ENCODE peak calls at places on chromosomes 5 and 9, in seven cellular contexts. One of them, this sample, is unnamed.

GRCh38 chr5:131745594-131746175 is 51.1 kb downstream of the FNIP1 start:
- DNase-seq in pancreas: no peak
- DNase-seq in dorsolateral prefrontal cortex: no peak
- DNase-seq in foreskin fibroblast: no peak
- DNase-seq in transverse colon: no peak
- DNase-seq in stomach: no peak
- DNase-seq in HFF-Myc: no peak
- DNase-seq in this sample: no peak

GRCh38 chr9:16417101-16417500 is 453.4 kb downstream of the BNC2 start:
- DNase-seq in foreskin fibroblast: peak; percentile 87
- DNase-seq in HFF-Myc: peak; percentile 73
- DNase-seq in pancreas: no peak
- DNase-seq in dorsolateral prefrontal cortex: no peak
- DNase-seq in transverse colon: no peak
- DNase-seq in stomach: no peak
- DNase-seq in this sample: peak; percentile 97

GRCh38 chr5:147578228-147579024 is 68.6 kb upstream of the DPYSL3 start:
- DNase-seq in transverse colon: no peak
- DNase-seq in pancreas: no peak
- DNase-seq in dorsolateral prefrontal cortex: no peak
- DNase-seq in foreskin fibroblast: peak; percentile 82
- DNase-seq in stomach: no peak
- DNase-seq in HFF-Myc: peak; percentile 48
- DNase-seq in this sample: peak; percentile 71

GRCh38 chr5:180779985-180780610 is 22.5 kb downstream of the MGAT1 start:
- DNase-seq in transverse colon: no peak
- DNase-seq in HFF-Myc: no peak
- DNase-seq in pancreas: no peak
- DNase-seq in stomach: no peak
- DNase-seq in foreskin fibroblast: no peak
- DNase-seq in dorsolateral prefrontal cortex: no peak
- DNase-seq in this sample: no peak

GRCh38 chr9:134391319-134392231 is 65.3 kb downstream of the RXRA start:
- DNase-seq in stomach: no peak
- DNase-seq in foreskin fibroblast: no peak
- DNase-seq in HFF-Myc: no peak
- DNase-seq in transverse colon: peak; percentile 54
- DNase-seq in dorsolateral prefrontal cortex: no peak
- DNase-seq in pancreas: no peak
- DNase-seq in this sample: no peak

GRCh38 chr5:154618696-154619095 is 136.5 kb upstream of the LARP1 start:
- DNase-seq in foreskin fibroblast: peak; percentile 59
- DNase-seq in HFF-Myc: peak; percentile 35
- DNase-seq in pancreas: no peak
- DNase-seq in transverse colon: no peak
- DNase-seq in dorsolateral prefrontal cortex: no peak
- DNase-seq in stomach: no peak
- DNase-seq in this sample: no peak

GRCh38 chr5:1430121-1430795 is 15.0 kb downstream of the SLC6A3 start:
- DNase-seq in HFF-Myc: no peak
- DNase-seq in dorsolateral prefrontal cortex: peak; percentile 9
- DNase-seq in pancreas: no peak
- DNase-seq in transverse colon: no peak
- DNase-seq in foreskin fibroblast: no peak
- DNase-seq in stomach: peak; percentile 18
- DNase-seq in this sample: no peak

GRCh38 chr5:138611295-138612220 is 36.4 kb upstream of the HSPA9 start:
- DNase-seq in HFF-Myc: no peak
- DNase-seq in stomach: no peak
- DNase-seq in pancreas: no peak
- DNase-seq in transverse colon: no peak
- DNase-seq in dorsolateral prefrontal cortex: peak; percentile 35
- DNase-seq in foreskin fibroblast: peak; percentile 57
- DNase-seq in this sample: no peak

GRCh38 chr5:171413153-171413910 is 6.1 kb upstream of the FGF18 start:
- DNase-seq in HFF-Myc: no peak
- DNase-seq in transverse colon: no peak
- DNase-seq in pancreas: no peak
- DNase-seq in dorsolateral prefrontal cortex: no peak
- DNase-seq in foreskin fibroblast: no peak
- DNase-seq in stomach: no peak
- DNase-seq in this sample: no peak

GRCh38 chr5:181114284-181114843 is 16.6 kb downstream of the OR2V1 start:
- DNase-seq in dorsolateral prefrontal cortex: no peak
- DNase-seq in HFF-Myc: no peak
- DNase-seq in foreskin fibroblast: no peak
- DNase-seq in stomach: no peak
- DNase-seq in transverse colon: no peak
- DNase-seq in pancreas: peak; percentile 4
- DNase-seq in this sample: no peak

GRCh38 chr5:14753292-14753691 is 88.8 kb downstream of the OTULIN start:
- DNase-seq in foreskin fibroblast: no peak
- DNase-seq in pancreas: no peak
- DNase-seq in HFF-Myc: no peak
- DNase-seq in stomach: no peak
- DNase-seq in transverse colon: no peak
- DNase-seq in dorsolateral prefrontal cortex: no peak
- DNase-seq in this sample: no peak

GRCh38 chr9:15176821-15177220 is 130.2 kb downstream of the TTC39B start:
- DNase-seq in HFF-Myc: no peak
- DNase-seq in pancreas: no peak
- DNase-seq in transverse colon: no peak
- DNase-seq in stomach: no peak
- DNase-seq in foreskin fibroblast: no peak
- DNase-seq in dorsolateral prefrontal cortex: no peak
- DNase-seq in this sample: no peak

DNA sequence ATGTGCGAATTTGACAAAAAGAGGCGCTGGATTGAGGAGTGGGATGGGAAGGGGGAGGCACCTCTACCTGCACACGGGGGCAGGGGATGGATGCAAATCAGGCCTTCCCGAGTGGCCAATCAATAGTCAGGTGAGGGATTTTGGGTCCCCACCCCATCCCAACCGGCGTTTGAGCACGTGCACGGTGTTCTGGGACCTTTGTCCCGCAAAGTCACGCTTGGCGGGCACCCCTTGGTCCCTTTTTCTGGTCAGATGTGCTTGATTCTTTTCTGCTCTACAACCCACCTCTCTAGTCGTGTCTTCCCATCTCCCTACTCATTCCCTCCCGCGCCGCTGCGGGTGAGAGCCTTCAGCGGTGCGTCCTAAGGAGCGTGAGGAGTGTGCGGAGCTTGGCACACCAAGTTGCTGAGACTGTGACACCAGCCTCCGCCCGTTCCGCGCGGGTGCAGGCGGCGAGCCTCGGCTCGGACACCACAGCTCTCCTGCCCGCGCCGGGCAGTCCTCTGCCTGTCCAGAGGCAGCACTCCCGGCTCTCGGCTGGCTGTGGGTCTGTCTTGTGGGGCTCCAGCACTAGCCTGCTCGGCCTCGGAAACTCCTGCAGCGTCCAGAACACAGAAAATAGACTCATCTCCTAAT is 495 bp upstream of the ADAMTS19 start:
- DNase-seq in stomach: no peak
- DNase-seq in dorsolateral prefrontal cortex: peak; percentile 28
- DNase-seq in HFF-Myc: no peak
- DNase-seq in transverse colon: peak; percentile 12
- DNase-seq in foreskin fibroblast: peak; percentile 78
- DNase-seq in pancreas: peak; percentile 32
- DNase-seq in this sample: peak; percentile 47
- H3K4me3 ChIP-seq in stomach: peak overlapping the region; percentile 55
- H3K4me3 ChIP-seq in dorsolateral prefrontal cortex: peak overlapping the region; percentile 58
- H3K4me3 ChIP-seq in HFF-Myc: no peak overlapping the region
- H3K4me3 ChIP-seq in transverse colon: peak overlapping the region; percentile 45
- H3K4me3 ChIP-seq in foreskin fibroblast: peak overlapping the region; percentile 43
- H3K4me3 ChIP-seq in pancreas: peak overlapping the region; percentile 51
- H3K4me3 ChIP-seq in this sample: peak overlapping the region; percentile 35

GRCh38 chr5:52668544-52669185 is 119.1 kb upstream of the ITGA1 start:
- DNase-seq in foreskin fibroblast: no peak
- DNase-seq in HFF-Myc: no peak
- DNase-seq in pancreas: no peak
- DNase-seq in stomach: no peak
- DNase-seq in transverse colon: no peak
- DNase-seq in dorsolateral prefrontal cortex: no peak
- DNase-seq in this sample: no peak
- H3K4me3 ChIP-seq in foreskin fibroblast: no peak overlapping the region
- H3K4me3 ChIP-seq in HFF-Myc: no peak overlapping the region
- H3K4me3 ChIP-seq in pancreas: no peak overlapping the region
- H3K4me3 ChIP-seq in stomach: no peak overlapping the region
- H3K4me3 ChIP-seq in transverse colon: no peak overlapping the region
- H3K4me3 ChIP-seq in dorsolateral prefrontal cortex: no peak overlapping the region
- H3K4me3 ChIP-seq in this sample: no peak overlapping the region

GRCh38 chr9:127543973-127544533 is 68.0 kb upstream of the STXBP1 start:
- DNase-seq in transverse colon: no peak
- DNase-seq in foreskin fibroblast: no peak
- DNase-seq in dorsolateral prefrontal cortex: no peak
- DNase-seq in pancreas: no peak
- DNase-seq in HFF-Myc: no peak
- DNase-seq in stomach: no peak
- DNase-seq in this sample: no peak

GRCh38 chr9:127541176-127541575 is 70.9 kb upstream of the STXBP1 start:
- DNase-seq in dorsolateral prefrontal cortex: no peak
- DNase-seq in transverse colon: no peak
- DNase-seq in foreskin fibroblast: peak; percentile 22
- DNase-seq in HFF-Myc: no peak
- DNase-seq in pancreas: no peak
- DNase-seq in stomach: no peak
- DNase-seq in this sample: no peak

GRCh38 chr9:127540664-127541041 is 71.4 kb upstream of the STXBP1 start:
- DNase-seq in transverse colon: no peak
- DNase-seq in HFF-Myc: no peak
- DNase-seq in stomach: peak; percentile 71
- DNase-seq in foreskin fibroblast: peak; percentile 31
- DNase-seq in dorsolateral prefrontal cortex: no peak
- DNase-seq in pancreas: no peak
- DNase-seq in this sample: peak; percentile 46

GRCh38 chr9:127543221-127543620 is 68.9 kb upstream of the STXBP1 start:
- DNase-seq in transverse colon: no peak
- DNase-seq in dorsolateral prefrontal cortex: no peak
- DNase-seq in stomach: no peak
- DNase-seq in pancreas: no peak
- DNase-seq in HFF-Myc: no peak
- DNase-seq in foreskin fibroblast: peak; percentile 55
- DNase-seq in this sample: no peak

GRCh38 chr9:127541865-127542264 is 70.2 kb upstream of the STXBP1 start:
- DNase-seq in HFF-Myc: no peak
- DNase-seq in dorsolateral prefrontal cortex: no peak
- DNase-seq in transverse colon: no peak
- DNase-seq in pancreas: no peak
- DNase-seq in stomach: no peak
- DNase-seq in foreskin fibroblast: peak; percentile 78
- DNase-seq in this sample: peak; percentile 80
- H3K4me3 ChIP-seq in HFF-Myc: no peak overlapping the region
- H3K4me3 ChIP-seq in dorsolateral prefrontal cortex: no peak overlapping the region
- H3K4me3 ChIP-seq in transverse colon: no peak overlapping the region
- H3K4me3 ChIP-seq in pancreas: no peak overlapping the region
- H3K4me3 ChIP-seq in stomach: no peak overlapping the region
- H3K4me3 ChIP-seq in foreskin fibroblast: no peak overlapping the region
- H3K4me3 ChIP-seq in this sample: no peak overlapping the region

DNA sequence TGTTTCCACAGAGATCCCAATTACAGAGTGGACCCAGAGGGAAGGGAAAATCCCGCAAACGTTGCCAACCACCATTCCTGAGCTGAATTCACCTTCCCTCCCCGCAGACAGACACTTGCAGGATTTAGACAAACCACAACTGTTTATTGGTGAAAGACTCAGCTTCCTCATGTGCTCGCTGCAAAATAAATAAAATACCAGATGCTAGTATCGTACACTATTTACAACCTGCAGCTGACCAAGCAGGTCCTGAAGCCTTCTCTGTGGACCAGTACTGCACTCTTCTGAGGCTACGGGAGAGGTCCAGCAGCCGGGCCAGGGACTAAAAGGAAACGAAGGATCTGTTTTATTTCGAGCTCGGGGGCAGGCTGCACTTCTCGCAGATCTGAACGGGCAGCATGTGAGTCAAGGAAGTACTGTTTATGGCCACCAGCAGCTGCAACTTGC is 2.4 kb downstream of the CCNO start:
- DNase-seq in foreskin fibroblast: no peak
- DNase-seq in pancreas: no peak
- DNase-seq in HFF-Myc: no peak
- DNase-seq in transverse colon: no peak
- DNase-seq in stomach: no peak
- DNase-seq in dorsolateral prefrontal cortex: no peak
- DNase-seq in this sample: no peak
- H3K4me3 ChIP-seq in foreskin fibroblast: peak overlapping the region; percentile 11
- H3K4me3 ChIP-seq in pancreas: peak overlapping the region; percentile 71
- H3K4me3 ChIP-seq in HFF-Myc: no peak overlapping the region
- H3K4me3 ChIP-seq in transverse colon: peak overlapping the region; percentile 40
- H3K4me3 ChIP-seq in stomach: peak overlapping the region; percentile 54
- H3K4me3 ChIP-seq in dorsolateral prefrontal cortex: peak overlapping the region; percentile 41
- H3K4me3 ChIP-seq in this sample: no peak overlapping the region

GRCh38 chr5:163832155-163832554 is 326.7 kb downstream of the MAT2B start:
- DNase-seq in foreskin fibroblast: no peak
- DNase-seq in pancreas: no peak
- DNase-seq in stomach: no peak
- DNase-seq in HFF-Myc: no peak
- DNase-seq in transverse colon: no peak
- DNase-seq in dorsolateral prefrontal cortex: no peak
- DNase-seq in this sample: no peak
- H3K4me3 ChIP-seq in foreskin fibroblast: no peak overlapping the region
- H3K4me3 ChIP-seq in pancreas: no peak overlapping the region
- H3K4me3 ChIP-seq in stomach: no peak overlapping the region
- H3K4me3 ChIP-seq in HFF-Myc: no peak overlapping the region
- H3K4me3 ChIP-seq in transverse colon: no peak overlapping the region
- H3K4me3 ChIP-seq in dorsolateral prefrontal cortex: no peak overlapping the region
- H3K4me3 ChIP-seq in this sample: no peak overlapping the region

DNA sequence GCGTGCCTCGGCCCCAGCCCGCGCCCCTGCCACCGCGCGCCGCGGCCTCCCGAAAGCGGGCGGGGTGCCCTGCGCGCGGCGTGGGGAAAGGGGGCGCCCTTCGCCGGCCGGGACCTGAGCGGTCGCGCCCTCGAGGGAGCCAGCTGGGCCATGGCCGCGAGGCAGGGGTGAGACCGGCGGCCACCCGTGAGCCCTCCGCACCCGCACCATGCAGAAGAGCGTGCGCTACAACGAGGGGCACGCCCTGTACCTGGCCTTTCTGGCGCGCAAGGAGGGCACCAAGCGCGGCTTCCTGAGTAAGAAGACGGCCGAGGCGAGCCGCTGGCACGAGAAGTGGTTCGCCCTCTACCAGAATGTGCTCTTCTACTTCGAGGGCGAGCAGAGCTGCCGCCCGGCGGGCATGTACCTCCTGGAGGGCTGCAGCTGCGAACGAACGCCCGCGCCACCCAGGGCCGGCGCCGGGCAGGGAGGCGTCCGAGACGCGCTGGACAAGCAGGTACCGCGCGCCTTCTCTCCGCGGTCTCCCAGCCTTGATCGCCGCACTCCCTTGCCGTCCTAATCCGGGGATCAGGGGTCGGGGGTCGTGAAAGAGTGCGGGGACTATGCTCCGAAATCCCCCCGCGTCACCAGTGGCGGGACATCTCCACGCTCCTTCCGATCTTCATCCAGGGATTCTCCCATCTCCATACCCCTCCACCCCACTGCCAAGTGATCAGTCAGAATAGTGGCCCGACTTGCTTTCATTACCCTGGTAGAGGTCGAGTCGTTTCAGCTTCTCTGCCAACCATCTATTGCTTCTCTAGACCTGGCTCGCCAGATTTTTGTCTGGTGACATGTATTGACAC is 590 bp downstream of the RASGRF2 start:
- DNase-seq in dorsolateral prefrontal cortex: peak; percentile 59
- DNase-seq in stomach: no peak
- DNase-seq in foreskin fibroblast: peak; percentile 70
- DNase-seq in transverse colon: peak; percentile 10
- DNase-seq in pancreas: no peak
- DNase-seq in HFF-Myc: no peak
- DNase-seq in this sample: no peak
- H3K4me3 ChIP-seq in dorsolateral prefrontal cortex: peak overlapping the region; percentile 66
- H3K4me3 ChIP-seq in stomach: peak overlapping the region; percentile 54
- H3K4me3 ChIP-seq in foreskin fibroblast: peak overlapping the region; percentile 57
- H3K4me3 ChIP-seq in transverse colon: peak overlapping the region; percentile 44
- H3K4me3 ChIP-seq in pancreas: peak overlapping the region; percentile 23
- H3K4me3 ChIP-seq in HFF-Myc: peak overlapping the region; percentile 73
- H3K4me3 ChIP-seq in this sample: peak overlapping the region; percentile 44

GRCh38 chr9:127539982-127540663 is 72.0 kb upstream of the STXBP1 start:
- DNase-seq in foreskin fibroblast: peak; percentile 42
- DNase-seq in stomach: peak; percentile 78
- DNase-seq in transverse colon: no peak
- DNase-seq in dorsolateral prefrontal cortex: no peak
- DNase-seq in pancreas: peak; percentile 61
- DNase-seq in HFF-Myc: no peak
- DNase-seq in this sample: no peak
- H3K4me3 ChIP-seq in foreskin fibroblast: no peak overlapping the region
- H3K4me3 ChIP-seq in stomach: no peak overlapping the region
- H3K4me3 ChIP-seq in transverse colon: no peak overlapping the region
- H3K4me3 ChIP-seq in dorsolateral prefrontal cortex: no peak overlapping the region
- H3K4me3 ChIP-seq in pancreas: no peak overlapping the region
- H3K4me3 ChIP-seq in HFF-Myc: no peak overlapping the region
- H3K4me3 ChIP-seq in this sample: no peak overlapping the region